ENCODE peak calls at places on chromosomes 11 and 22, in ten cellular contexts. One of them, this sample, is unnamed.
A peak's percentile ranks its signal among the peaks of the same experiment; 100 is the strongest.

GRCh38 chr22:49503321-49503720 is 324.4 kb downstream of the BRD1 start:
- DNase-seq in pulmonary artery endothelial cell: no peak
- DNase-seq in ovary: no peak
- DNase-seq in progenitor cell of endocrine pancreas: no peak
- DNase-seq in SK-N-SH: no peak
- DNase-seq in psoas muscle: no peak
- DNase-seq in NCI-H187 treated with DMSO at 0.1 percent for 48 hours: no peak
- DNase-seq in stimulated activated CD4-positive, alpha-beta T cell treated with anti-CD3 and anti-CD28 coated beads, Interleukin-15, amount 100 ng/mL, for 24 hours: no peak
- DNase-seq in memory B cell: no peak
- DNase-seq in GM12865: no peak
- DNase-seq in this sample: no peak

GRCh38 chr22:49160261-49161001 is 667.2 kb downstream of the BRD1 start:
- DNase-seq in pulmonary artery endothelial cell: no peak
- DNase-seq in ovary: no peak
- DNase-seq in progenitor cell of endocrine pancreas: no peak
- DNase-seq in SK-N-SH: no peak
- DNase-seq in psoas muscle: no peak
- DNase-seq in NCI-H187 treated with DMSO at 0.1 percent for 48 hours: no peak
- DNase-seq in stimulated activated CD4-positive, alpha-beta T cell treated with anti-CD3 and anti-CD28 coated beads, Interleukin-15, amount 100 ng/mL, for 24 hours: no peak
- DNase-seq in memory B cell: no peak
- DNase-seq in GM12865: no peak
- DNase-seq in this sample: no peak

GRCh38 chr11:70913715-70914231 is 338.6 kb downstream of the SHANK2 start:
- DNase-seq in pulmonary artery endothelial cell: no peak
- DNase-seq in ovary: no peak
- DNase-seq in progenitor cell of endocrine pancreas: no peak
- DNase-seq in SK-N-SH: no peak
- DNase-seq in psoas muscle: no peak
- DNase-seq in NCI-H187 treated with DMSO at 0.1 percent for 48 hours: peak; percentile 99
- DNase-seq in stimulated activated CD4-positive, alpha-beta T cell treated with anti-CD3 and anti-CD28 coated beads, Interleukin-15, amount 100 ng/mL, for 24 hours: no peak
- DNase-seq in memory B cell: no peak
- DNase-seq in GM12865: no peak
- DNase-seq in this sample: no peak

GRCh38 chr11:43989162-43989961 is 46.9 kb downstream of the C11orf96 start:
- DNase-seq in pulmonary artery endothelial cell: no peak
- DNase-seq in ovary: peak; percentile 67
- DNase-seq in progenitor cell of endocrine pancreas: no peak
- DNase-seq in SK-N-SH: peak; percentile 70
- DNase-seq in psoas muscle: peak; percentile 77
- DNase-seq in NCI-H187 treated with DMSO at 0.1 percent for 48 hours: no peak
- DNase-seq in stimulated activated CD4-positive, alpha-beta T cell treated with anti-CD3 and anti-CD28 coated beads, Interleukin-15, amount 100 ng/mL, for 24 hours: no peak
- DNase-seq in memory B cell: no peak
- DNase-seq in GM12865: no peak
- DNase-seq in this sample: no peak

GRCh38 chr11:44746894-44747293 is 20.1 kb downstream of the TSPAN18 start:
- DNase-seq in pulmonary artery endothelial cell: no peak
- DNase-seq in ovary: no peak
- DNase-seq in progenitor cell of endocrine pancreas: no peak
- DNase-seq in SK-N-SH: peak; percentile 59
- DNase-seq in psoas muscle: no peak
- DNase-seq in NCI-H187 treated with DMSO at 0.1 percent for 48 hours: no peak
- DNase-seq in stimulated activated CD4-positive, alpha-beta T cell treated with anti-CD3 and anti-CD28 coated beads, Interleukin-15, amount 100 ng/mL, for 24 hours: no peak
- DNase-seq in memory B cell: no peak
- DNase-seq in GM12865: no peak
- DNase-seq in this sample: no peak

GRCh38 chr22:19644314-19645223 is 69.7 kb upstream of the SEPTIN5 start:
- DNase-seq in pulmonary artery endothelial cell: no peak
- DNase-seq in ovary: no peak
- DNase-seq in progenitor cell of endocrine pancreas: no peak
- DNase-seq in SK-N-SH: peak; percentile 19
- DNase-seq in psoas muscle: no peak
- DNase-seq in NCI-H187 treated with DMSO at 0.1 percent for 48 hours: no peak
- DNase-seq in stimulated activated CD4-positive, alpha-beta T cell treated with anti-CD3 and anti-CD28 coated beads, Interleukin-15, amount 100 ng/mL, for 24 hours: no peak
- DNase-seq in memory B cell: no peak
- DNase-seq in GM12865: no peak
- DNase-seq in this sample: no peak

GRCh38 chr22:37089451-37089850 is 20.1 kb downstream of the TMPRSS6 start:
- DNase-seq in pulmonary artery endothelial cell: no peak
- DNase-seq in ovary: no peak
- DNase-seq in progenitor cell of endocrine pancreas: no peak
- DNase-seq in SK-N-SH: no peak
- DNase-seq in psoas muscle: no peak
- DNase-seq in NCI-H187 treated with DMSO at 0.1 percent for 48 hours: no peak
- DNase-seq in stimulated activated CD4-positive, alpha-beta T cell treated with anti-CD3 and anti-CD28 coated beads, Interleukin-15, amount 100 ng/mL, for 24 hours: no peak
- DNase-seq in memory B cell: no peak
- DNase-seq in GM12865: no peak
- DNase-seq in this sample: no peak

GRCh38 chr11:118881130-118881717 is 2.5 kb upstream of the CXCR5 start:
- DNase-seq in pulmonary artery endothelial cell: no peak
- DNase-seq in ovary: no peak
- DNase-seq in progenitor cell of endocrine pancreas: no peak
- DNase-seq in SK-N-SH: no peak
- DNase-seq in psoas muscle: no peak
- DNase-seq in NCI-H187 treated with DMSO at 0.1 percent for 48 hours: no peak
- DNase-seq in stimulated activated CD4-positive, alpha-beta T cell treated with anti-CD3 and anti-CD28 coated beads, Interleukin-15, amount 100 ng/mL, for 24 hours: peak; percentile 69
- DNase-seq in memory B cell: no peak
- DNase-seq in GM12865: no peak
- DNase-seq in this sample: no peak

GRCh38 chr11:130110325-130111108 is 40.8 kb downstream of the APLP2 start:
- DNase-seq in pulmonary artery endothelial cell: no peak
- DNase-seq in ovary: no peak
- DNase-seq in progenitor cell of endocrine pancreas: no peak
- DNase-seq in SK-N-SH: no peak
- DNase-seq in psoas muscle: no peak
- DNase-seq in NCI-H187 treated with DMSO at 0.1 percent for 48 hours: no peak
- DNase-seq in stimulated activated CD4-positive, alpha-beta T cell treated with anti-CD3 and anti-CD28 coated beads, Interleukin-15, amount 100 ng/mL, for 24 hours: no peak
- DNase-seq in memory B cell: no peak
- DNase-seq in GM12865: no peak
- DNase-seq in this sample: no peak

GRCh38 chr11:100578966-100579365 is 108.1 kb upstream of the ARHGAP42 start:
- DNase-seq in pulmonary artery endothelial cell: no peak
- DNase-seq in ovary: no peak
- DNase-seq in progenitor cell of endocrine pancreas: no peak
- DNase-seq in SK-N-SH: no peak
- DNase-seq in psoas muscle: no peak
- DNase-seq in NCI-H187 treated with DMSO at 0.1 percent for 48 hours: no peak
- DNase-seq in stimulated activated CD4-positive, alpha-beta T cell treated with anti-CD3 and anti-CD28 coated beads, Interleukin-15, amount 100 ng/mL, for 24 hours: no peak
- DNase-seq in memory B cell: no peak
- DNase-seq in GM12865: no peak
- DNase-seq in this sample: no peak

GRCh38 chr22:19290400-19291217 is 910 bp downstream of the CLTCL1 start:
- DNase-seq in pulmonary artery endothelial cell: no peak
- DNase-seq in ovary: no peak
- DNase-seq in progenitor cell of endocrine pancreas: no peak
- DNase-seq in SK-N-SH: no peak
- DNase-seq in psoas muscle: peak; percentile 67
- DNase-seq in NCI-H187 treated with DMSO at 0.1 percent for 48 hours: no peak
- DNase-seq in stimulated activated CD4-positive, alpha-beta T cell treated with anti-CD3 and anti-CD28 coated beads, Interleukin-15, amount 100 ng/mL, for 24 hours: peak; percentile 14
- DNase-seq in memory B cell: no peak
- DNase-seq in GM12865: no peak
- DNase-seq in this sample: no peak

GRCh38 chr11:17734986-17735822 is 623 bp downstream of the KCNC1 start:
- DNase-seq in pulmonary artery endothelial cell: peak; percentile 37
- DNase-seq in ovary: peak; percentile 64
- DNase-seq in progenitor cell of endocrine pancreas: peak; percentile 82
- DNase-seq in SK-N-SH: peak; percentile 86
- DNase-seq in psoas muscle: peak; percentile 84
- DNase-seq in NCI-H187 treated with DMSO at 0.1 percent for 48 hours: no peak
- DNase-seq in stimulated activated CD4-positive, alpha-beta T cell treated with anti-CD3 and anti-CD28 coated beads, Interleukin-15, amount 100 ng/mL, for 24 hours: peak; percentile 66
- DNase-seq in memory B cell: no peak
- DNase-seq in GM12865: peak; percentile 55
- DNase-seq in this sample: no peak

GRCh38 chr11:364991-365390 is 4.3 kb upstream of the B4GALNT4 start:
- DNase-seq in pulmonary artery endothelial cell: no peak
- DNase-seq in ovary: peak; percentile 16
- DNase-seq in progenitor cell of endocrine pancreas: no peak
- DNase-seq in SK-N-SH: no peak
- DNase-seq in psoas muscle: no peak
- DNase-seq in NCI-H187 treated with DMSO at 0.1 percent for 48 hours: no peak
- DNase-seq in stimulated activated CD4-positive, alpha-beta T cell treated with anti-CD3 and anti-CD28 coated beads, Interleukin-15, amount 100 ng/mL, for 24 hours: no peak
- DNase-seq in memory B cell: no peak
- DNase-seq in GM12865: no peak
- DNase-seq in this sample: no peak

GRCh38 chr11:75679566-75679965 is 10.7 kb upstream of the MAP6 start:
- DNase-seq in pulmonary artery endothelial cell: no peak
- DNase-seq in ovary: no peak
- DNase-seq in progenitor cell of endocrine pancreas: no peak
- DNase-seq in SK-N-SH: no peak
- DNase-seq in psoas muscle: no peak
- DNase-seq in NCI-H187 treated with DMSO at 0.1 percent for 48 hours: no peak
- DNase-seq in stimulated activated CD4-positive, alpha-beta T cell treated with anti-CD3 and anti-CD28 coated beads, Interleukin-15, amount 100 ng/mL, for 24 hours: no peak
- DNase-seq in memory B cell: no peak
- DNase-seq in GM12865: no peak
- DNase-seq in this sample: no peak

This sample was measured in GM18507.